ENCODE peak calls at places on chromosomes 12 and 14, in six cellular contexts. X, U, F, K, R and A are unnamed samples.

GRCh38 chr12:52730383-52730782 is 27.1 kb upstream of the KRT77 start:
- DNase-seq in X (no peak), U (no peak), F (no peak), K (no peak), R (no peak), A (no peak)

GRCh38 chr12:132711169-132711843 is 664 bp downstream of the PGAM5 start:
- DNase-seq in X (no peak), U (no peak), F (no peak), K (no peak), R (peak), A (peak)

GRCh38 chr12:104414581-104415305 is 42.0 kb upstream of the CHST11 start:
- DNase-seq in X (no peak), U (no peak), F (no peak), K (no peak), R (no peak), A (no peak)

GRCh38 chr12:15497621-15498285 is 175.4 kb downstream of the PTPRO start:
- DNase-seq in X (no peak), U (no peak), F (no peak), K (no peak), R (no peak), A (no peak)

GRCh38 chr12:38151991-38152700 is 164.4 kb upstream of the ALG10B start:
- DNase-seq in X (no peak), U (no peak), F (no peak), K (no peak), R (no peak), A (no peak)

GRCh38 chr14:29584992-29585391 is 342.7 kb downstream of the PRKD1 start:
- DNase-seq in X (no peak), U (peak), F (no peak), K (peak), R (peak), A (no peak)

GRCh38 chr12:62250671-62251608 is 9.3 kb upstream of the USP15 start:
- DNase-seq in X (no peak), U (no peak), F (no peak), K (peak), R (no peak), A (no peak)

GRCh38 chr12:44511289-44511688 is 364.8 kb downstream of the NELL2 start:
- DNase-seq in X (no peak), U (no peak), F (no peak), K (no peak), R (no peak), A (no peak)

GRCh38 chr14:49861923-49862673 is 9.5 kb upstream of the NEMF start:
- DNase-seq in X (peak), U (peak), F (peak), K (peak), R (peak), A (peak)

GRCh38 chr14:91381801-91382670 is 35.6 kb downstream of the CCDC88C start:
- DNase-seq in X (no peak), U (no peak), F (no peak), K (no peak), R (no peak), A (no peak)